ENCODE peak calls at places on chromosomes 7 and 10, in six cellular contexts. W is adrenal gland, C is Peyer's patch, Z is upper lobe of left lung, F is sigmoid colon, J is tibial nerve. H is an unnamed sample.

GRCh38 chr7:158037211-158037610 is 550.4 kb downstream of the PTPRN2 start:
- DNase-seq in Z (no peak), J (no peak), F (no peak), C (no peak), W (no peak), H (no peak)

GRCh38 chr7:156219307-156220077 is 407.2 kb upstream of the SHH start:
- DNase-seq in J (no peak), W (peak; percentile 6), F (no peak), C (no peak), Z (peak; percentile 33), H (no peak)

GRCh38 chr10:78613132-78613531 is 455.6 kb upstream of the ZMIZ1 start:
- DNase-seq in Z (no peak), F (no peak), W (no peak), J (no peak), C (no peak), H (no peak)

GRCh38 chr10:28396317-28396716 is 93.5 kb upstream of the MPP7 start:
- DNase-seq in Z (no peak), J (no peak), C (no peak), F (no peak), W (no peak), H (no peak)

GRCh38 chr7:36048902-36049240 is 104.2 kb upstream of the EEPD1 start:
- DNase-seq in W (no peak), J (no peak), Z (no peak), F (no peak), C (no peak), H (no peak)

GRCh38 chr7:133360201-133360600 is 107.3 kb downstream of the EXOC4 start:
- DNase-seq in C (no peak), F (no peak), Z (no peak), W (no peak), J (no peak), H (no peak)

GRCh38 chr10:102246261-102246660 is 929 bp downstream of the GBF1 start:
- DNase-seq in Z (no peak), J (no peak), F (no peak), W (no peak), C (no peak), H (no peak)

GRCh38 chr10:56469482-56469881 is 108.4 kb upstream of the ZWINT start:
- DNase-seq in J (no peak), W (no peak), F (no peak), C (no peak), Z (no peak), H (no peak)

GRCh38 chr10:68179016-68179415 is 52.9 kb downstream of the ATOH7 start:
- DNase-seq in C (no peak), J (no peak), Z (no peak), W (no peak), F (no peak), H (no peak)

GRCh38 chr7:56046728-56047445 is 4.4 kb downstream of the PSPH start:
- DNase-seq in W (no peak), C (no peak), J (no peak), Z (no peak), F (no peak), H (no peak)

GRCh38 chr10:85612833-85613232 is 753.8 kb downstream of the GRID1 start:
- DNase-seq in W (no peak), F (no peak), Z (no peak), C (peak; percentile 31), J (no peak), H (no peak)

GRCh38 chr7:111076205-111076604 is 14.7 kb upstream of the LRRN3 start:
- DNase-seq in W (no peak), F (no peak), Z (no peak), J (no peak), C (no peak), H (no peak)

GRCh38 chr10:73340121-73340520 is 18.5 kb downstream of the CFAP70 start:
- DNase-seq in W (no peak), F (no peak), C (no peak), J (no peak), Z (no peak), H (no peak)

GRCh38 chr7:73520673-73521635 is 1.1 kb downstream of the BAZ1B start:
- DNase-seq in Z (no peak), W (peak; percentile 36), F (no peak), J (no peak), C (no peak), H (no peak)

GRCh38 chr7:130721486-130722277 is 12.3 kb downstream of the KLF14 start:
- DNase-seq in J (peak; percentile 52), W (peak; percentile 89), Z (no peak), C (no peak), F (peak; percentile 72), H (no peak)

GRCh38 chr7:132643302-132643701 is 67.0 kb upstream of the PLXNA4 start:
- DNase-seq in J (no peak), W (no peak), Z (no peak), F (no peak), C (no peak), H (no peak)

GRCh38 chr7:3559178-3559765 is 258.2 kb downstream of the SDK1 start:
- DNase-seq in Z (no peak), F (no peak), W (peak; percentile 26), J (peak; percentile 75), C (no peak), H (no peak)

GRCh38 chr7:74625446-74625845 is 32.1 kb upstream of the GTF2I start:
- DNase-seq in Z (no peak), J (peak; percentile 23), C (no peak), F (no peak), W (peak; percentile 72), H (no peak)

GRCh38 chr7:33981686-33982424 is 76.5 kb downstream of the BMPER start:
- DNase-seq in Z (no peak), W (no peak), J (no peak), C (no peak), F (no peak), H (no peak)

GRCh38 chr10:43299579-43299978 is 32.7 kb upstream of the RASGEF1A start:
- DNase-seq in C (peak; percentile 74), Z (no peak), F (no peak), W (no peak), J (no peak), H (no peak)

GRCh38 chr7:45196374-45196773 is 38.8 kb downstream of the RAMP3 start:
- DNase-seq in C (no peak), J (no peak), W (no peak), Z (no peak), F (no peak), H (no peak)

GRCh38 chr10:79275431-79275851 is 71.8 kb upstream of the PPIF start:
- DNase-seq in J (no peak), F (peak; percentile 86), C (no peak), Z (no peak), W (peak; percentile 62), H (peak; percentile 77)

GRCh38 chr10:123472606-123473005 is 193.5 kb upstream of the GPR26 start:
- DNase-seq in W (no peak), Z (peak; percentile 33), C (no peak), F (no peak), J (no peak), H (no peak)

GRCh38 chr7:82330706-82331220 is 112.8 kb downstream of the CACNA2D1 start:
- DNase-seq in J (no peak), F (no peak), C (no peak), Z (no peak), W (no peak), H (no peak)

GRCh38 chr10:103769176-103769575 is 86.2 kb downstream of the SH3PXD2A start:
- DNase-seq in C (no peak), W (no peak), Z (no peak), F (no peak), J (no peak), H (no peak)

GRCh38 chr7:46071601-46072000 is 150.5 kb upstream of the IGFBP3 start:
- DNase-seq in C (no peak), Z (no peak), W (no peak), J (no peak), F (no peak), H (no peak)

GRCh38 chr10:95561200-95562177 is at the start of gene SORBS1:
- DNase-seq in J (peak; percentile 92), F (peak; percentile 99), W (peak; percentile 97), C (peak; percentile 92), Z (peak; percentile 98), H (peak; percentile 96)
- TF ChIP-seq POLR2A in J (peak; percentile 100), F (no peak), W (peak; percentile 98), C (peak; percentile 96), Z (peak; percentile 97), H (no peak)

DNA sequence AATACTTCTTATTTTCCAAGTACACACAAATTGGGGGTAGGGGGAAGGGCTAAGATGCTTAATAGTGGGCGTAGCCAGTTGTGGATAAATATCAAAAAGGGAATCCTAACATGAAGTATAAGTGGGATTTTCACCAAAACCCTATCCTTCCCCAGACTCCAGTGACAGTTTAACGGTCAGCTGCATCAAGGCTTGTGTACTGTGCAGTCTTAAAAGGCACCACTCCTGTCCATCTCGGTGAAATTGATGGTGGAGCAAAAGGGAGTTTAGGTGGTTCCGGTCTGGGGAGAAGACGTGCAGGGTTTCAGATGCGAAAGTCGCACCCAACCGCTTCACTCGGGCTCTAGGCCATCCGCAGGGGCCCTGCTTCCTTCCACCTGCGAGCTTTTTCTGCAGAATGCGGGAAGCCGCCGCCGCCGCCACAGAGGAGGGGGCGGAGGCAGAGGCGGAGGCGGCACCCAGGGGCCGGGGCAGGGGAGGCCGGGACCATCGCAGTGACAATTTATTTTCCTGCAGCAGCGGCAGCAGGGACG is at the start of gene STAMBPL1:
- DNase-seq in F (peak; percentile 78), J (no peak), C (peak; percentile 81), Z (peak; percentile 92), W (peak; percentile 59), H (no peak)
- TF ChIP-seq POLR2A in F (no peak), J (no peak), C (no peak), Z (no peak), W (no peak), H (no peak)

DNA sequence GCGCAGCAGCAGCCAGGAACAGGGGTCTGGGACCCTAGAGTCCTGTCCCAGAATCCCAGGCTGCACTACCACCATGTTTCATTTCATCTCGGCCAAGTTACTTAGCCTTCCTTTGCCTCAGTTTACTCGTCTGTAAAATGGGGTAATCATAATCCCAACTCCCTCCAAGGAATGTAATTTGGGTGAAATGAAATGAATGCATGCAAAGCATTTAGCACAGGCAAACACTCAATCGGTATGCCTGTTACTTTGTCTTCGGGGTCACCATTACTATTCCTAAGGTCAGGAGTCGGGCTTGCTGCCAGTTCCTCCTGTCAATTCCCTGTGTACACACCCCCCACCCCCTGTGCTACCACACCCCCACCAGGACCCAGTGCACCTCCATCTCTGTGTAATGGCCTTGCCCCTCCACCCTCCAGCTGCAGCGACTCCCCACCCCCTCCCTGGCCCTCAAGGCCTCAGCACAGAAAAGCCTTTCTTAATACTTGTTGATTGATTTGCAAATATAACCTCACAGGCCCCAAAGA is 1.7 kb downstream of the TNS3 start:
- DNase-seq in J (no peak), W (peak; percentile 56), C (no peak), F (no peak), Z (no peak), H (no peak)
- TF ChIP-seq POLR2A in J (no peak), W (no peak), C (no peak), F (no peak), Z (no peak), H (no peak)

DNA sequence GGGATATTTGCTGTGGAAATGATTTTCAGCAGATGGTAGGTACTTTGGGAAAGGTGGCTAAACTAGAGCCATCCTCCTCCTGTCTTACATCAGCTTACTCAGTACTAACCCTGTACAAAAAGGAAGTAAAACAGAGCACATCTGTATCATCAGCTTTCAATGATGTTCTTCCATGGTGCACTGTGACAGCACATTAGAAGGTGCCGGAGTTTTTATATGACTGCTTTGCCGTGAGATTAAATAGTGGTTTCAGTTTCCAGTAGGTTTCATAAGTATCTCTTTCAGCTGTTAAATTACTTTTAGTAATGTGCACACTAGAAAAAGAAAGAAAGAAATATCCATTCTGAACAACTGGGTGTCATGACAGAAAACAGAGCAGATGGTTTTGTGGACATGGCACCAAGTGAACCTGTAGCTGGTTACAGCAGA is 86.5 kb downstream of the ARID5B start:
- DNase-seq in Z (no peak), C (no peak), W (no peak), J (no peak), F (no peak), H (no peak)
- TF ChIP-seq POLR2A in Z (no peak), C (no peak), W (no peak), J (no peak), F (no peak), H (no peak)

GRCh38 chr7:5423844-5424688 is 432 bp upstream of the TNRC18 start:
- DNase-seq in F (peak; percentile 98), C (peak; percentile 74), Z (peak; percentile 97), J (peak; percentile 96), W (peak; percentile 98), H (peak; percentile 96)
- TF ChIP-seq POLR2A in F (peak; percentile 79), C (peak; percentile 85), Z (peak; percentile 19), J (peak; percentile 52), W (peak; percentile 56), H (peak; percentile 56)